ENCODE peak calls at places on chromosomes 11 and 22, in five cellular contexts. G is germinal center, N is T-helper 2 cell, W is nucleus accumbens, L is iPS DF 19.7. H is an unnamed sample.

GRCh38 chr11:116716617-116717016 is 56.2 kb downstream of the BUD13 start:
- DNase-seq in G (no peak), N (no peak), W (no peak), L (no peak), H (no peak)

GRCh38 chr11:12540913-12541587 is 133.2 kb upstream of the TEAD1 start:
- DNase-seq in G (no peak), N (no peak), W (no peak), L (no peak), H (no peak)

GRCh38 chr11:76263657-76264056 is 57.4 kb upstream of the WNT11 start:
- DNase-seq in G (no peak), N (no peak), W (no peak), L (no peak), H (no peak)

GRCh38 chr11:34960277-34960676 is 43.9 kb downstream of the PDHX start:
- DNase-seq in G (no peak), N (no peak), W (no peak), L (no peak), H (no peak)

GRCh38 chr22:35330258-35330861 is 30.7 kb downstream of the TOM1 start:
- DNase-seq in G (peak; percentile 44), N (peak; percentile 50), W (no peak), L (no peak), H (peak; percentile 28)

GRCh38 chr11:1854132-1854948 is 1.5 kb downstream of the LSP1 start:
- DNase-seq in G (peak; percentile 77), N (no peak), W (no peak), L (no peak), H (no peak)

GRCh38 chr11:8382436-8383053 is 118.9 kb upstream of the LMO1 start:
- DNase-seq in G (no peak), N (no peak), W (no peak), L (no peak), H (no peak)

GRCh38 chr22:17779286-17780115 is 5.2 kb upstream of the BID start:
- DNase-seq in G (no peak), N (no peak), W (no peak), L (no peak), H (no peak)

GRCh38 chr11:8354622-8355417 is 91.1 kb upstream of the LMO1 start:
- DNase-seq in G (no peak), N (no peak), W (no peak), L (no peak), H (no peak)

GRCh38 chr11:362642-363442 is 6.5 kb upstream of the B4GALNT4 start:
- DNase-seq in G (no peak), N (no peak), W (no peak), L (no peak), H (no peak)

GRCh38 chr11:94400075-94400838 is 962 bp downstream of the GPR83 start:
- DNase-seq in G (no peak), N (no peak), W (no peak), L (no peak), H (no peak)

GRCh38 chr22:37760152-37760551 is 47.6 kb upstream of the GCAT start:
- DNase-seq in G (no peak), N (no peak), W (no peak), L (no peak), H (no peak)

GRCh38 chr22:50199836-50200332 is 927 bp upstream of the SELENOO start:
- DNase-seq in G (no peak), N (no peak), W (no peak), L (no peak), H (peak; percentile 26)

H was measured in HT-29.